ENCODE peak calls at places on chromosomes 4 and X, in nine cellular contexts. N is ovary, P is A549, G is body of pancreas, D is breast epithelium, K is sigmoid colon, B is suprapubic skin, U is heart left ventricle, F is transverse colon. W is an unnamed sample.

GRCh38 chrX:20128678-20129077 is 12.0 kb upstream of the MAP7D2 start:
- DNase-seq in N (peak), P (no peak), G (no peak), D (no peak), K (no peak), B (no peak), U (no peak), F (no peak), W (no peak)

GRCh38 chr4:8262637-8263322 is 6.8 kb upstream of the HTRA3 start:
- DNase-seq in N (no peak), P (no peak), G (no peak), D (no peak), K (no peak), B (no peak), U (no peak), F (no peak), W (no peak)

GRCh38 chr4:68872442-68873217 is 56.8 kb downstream of the UGT2B10 start:
- DNase-seq in N (no peak), P (no peak), G (no peak), D (no peak), K (no peak), B (no peak), U (no peak), F (no peak), W (no peak)

GRCh38 chr4:185700048-185700447 is 111.9 kb downstream of the SORBS2 start:
- DNase-seq in N (no peak), P (no peak), G (no peak), D (no peak), K (no peak), B (no peak), U (no peak), F (no peak), W (no peak)

GRCh38 chr4:10670346-10670745 is 14.2 kb downstream of the CLNK start:
- DNase-seq in N (no peak), P (no peak), G (no peak), D (no peak), K (no peak), B (no peak), U (no peak), F (no peak), W (no peak)

GRCh38 chrX:40097101-40097491 is 662 bp downstream of the BCOR start:
- DNase-seq in N (no peak), P (peak), G (no peak), D (no peak), K (no peak), B (no peak), U (peak), F (no peak), W (no peak)

GRCh38 chr4:5078015-5078414 is 26.7 kb downstream of the STK32B start:
- DNase-seq in N (no peak), P (no peak), G (no peak), D (no peak), K (no peak), B (no peak), U (no peak), F (no peak), W (no peak)

GRCh38 chr4:48944252-48944651 is 37.7 kb upstream of the OCIAD2 start:
- DNase-seq in N (no peak), P (peak), G (no peak), D (no peak), K (no peak), B (no peak), U (no peak), F (peak), W (no peak)

GRCh38 chr4:3249681-3250437 is 900 bp downstream of the MSANTD1 start:
- DNase-seq in N (peak), P (no peak), G (no peak), D (no peak), K (no peak), B (no peak), U (no peak), F (no peak), W (no peak)

GRCh38 chrX:154032156-154032555 is 12.5 kb upstream of the IRAK1 start:
- DNase-seq in N (no peak), P (no peak), G (no peak), D (no peak), K (no peak), B (no peak), U (no peak), F (no peak), W (no peak)

GRCh38 chr4:186717556-186717955 is 6.1 kb downstream of the FAT1 start:
- DNase-seq in N (no peak), P (no peak), G (no peak), D (no peak), K (no peak), B (no peak), U (no peak), F (no peak), W (no peak)

GRCh38 chr4:162237676-162238075 is 73.9 kb upstream of the FSTL5 start:
- DNase-seq in N (no peak), P (no peak), G (no peak), D (no peak), K (no peak), B (no peak), U (no peak), F (no peak), W (no peak)

GRCh38 chr4:153790962-153791551 is 2.2 kb upstream of the SFRP2 start:
- DNase-seq in N (no peak), P (no peak), G (peak), D (no peak), K (peak), B (peak), U (no peak), F (no peak), W (no peak)

GRCh38 chrX:68079961-68080360 is 353.3 kb downstream of the OPHN1 start:
- DNase-seq in N (no peak), P (no peak), G (no peak), D (no peak), K (no peak), B (no peak), U (no peak), F (no peak), W (no peak)

GRCh38 chr4:138567696-138568095 is 325.5 kb upstream of the SLC7A11 start:
- DNase-seq in N (no peak), P (no peak), G (no peak), D (no peak), K (no peak), B (no peak), U (no peak), F (no peak), W (no peak)

GRCh38 chr4:54005475-54005874 is 58.9 kb downstream of the CHIC2 start:
- DNase-seq in N (no peak), P (no peak), G (no peak), D (no peak), K (no peak), B (no peak), U (no peak), F (no peak), W (no peak)

GRCh38 chr4:54067163-54067562 is 2.8 kb upstream of the CHIC2 start:
- DNase-seq in N (no peak), P (no peak), G (no peak), D (peak), K (peak), B (no peak), U (peak), F (peak), W (no peak)

GRCh38 chr4:55330241-55330640 is 15.8 kb upstream of the SRD5A3 start:
- DNase-seq in N (no peak), P (no peak), G (no peak), D (no peak), K (no peak), B (no peak), U (no peak), F (no peak), W (no peak)

GRCh38 chrX:110315541-110315940 is 2.3 kb downstream of the AMMECR1 start:
- DNase-seq in N (no peak), P (no peak), G (no peak), D (no peak), K (no peak), B (no peak), U (no peak), F (no peak), W (no peak)

GRCh38 chrX:110317079-110317819 is 636 bp downstream of the AMMECR1 start:
- DNase-seq in N (no peak), P (peak), G (peak), D (no peak), K (peak), B (peak), U (peak), F (peak), W (no peak)

GRCh38 chrX:110318664-110318968 is 731 bp upstream of the AMMECR1 start:
- DNase-seq in N (no peak), P (peak), G (no peak), D (no peak), K (no peak), B (no peak), U (no peak), F (no peak), W (no peak)

GRCh38 chrX:110316351-110317078 is 1.4 kb downstream of the AMMECR1 start:
- DNase-seq in N (no peak), P (no peak), G (no peak), D (no peak), K (no peak), B (no peak), U (no peak), F (no peak), W (no peak)

DNA sequence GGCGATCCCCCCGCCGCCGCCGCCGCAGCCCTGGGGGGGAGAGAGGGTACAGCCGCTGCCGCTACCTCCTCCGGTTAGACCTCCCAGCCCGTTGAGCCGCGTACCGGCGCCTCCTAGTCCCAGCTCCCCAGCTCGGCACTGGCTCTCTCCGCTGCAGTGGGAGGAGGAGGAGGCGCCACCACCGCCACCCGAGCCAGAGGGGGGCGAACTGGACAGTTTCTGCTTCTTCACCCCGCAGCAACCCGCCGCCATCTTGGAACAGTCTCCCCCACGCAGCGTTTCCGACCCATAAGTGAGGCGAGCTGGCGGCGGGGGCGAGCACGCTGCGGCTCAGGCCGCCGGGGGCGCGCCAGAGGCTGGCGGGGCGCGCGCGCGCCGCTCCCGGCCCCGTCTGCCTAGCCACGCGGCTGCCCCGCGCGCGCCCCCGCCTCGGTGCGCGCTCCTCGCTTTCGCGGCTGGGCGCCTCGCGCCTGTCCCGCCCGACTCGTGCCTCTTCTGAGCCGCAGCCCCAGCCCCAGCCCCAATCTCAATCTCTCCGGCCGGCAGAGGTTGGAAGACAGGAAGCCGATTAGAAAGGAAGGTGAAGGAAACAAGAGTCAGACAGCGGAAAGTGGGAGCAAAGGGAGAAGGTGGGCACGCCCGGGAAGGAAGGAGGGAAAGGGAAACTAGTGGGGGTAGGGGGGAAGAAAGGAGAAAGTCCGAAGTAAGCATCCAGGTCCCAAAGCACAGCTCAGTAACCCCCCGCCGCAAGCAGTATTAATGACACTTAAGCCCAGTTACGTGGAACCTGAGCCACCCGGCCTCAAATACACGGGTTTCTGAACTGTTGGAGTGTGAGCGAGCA is at the start of gene AMMECR1:
- DNase-seq in N (peak), P (peak), G (peak), D (peak), K (peak), B (peak), U (peak), F (peak), W (peak)
- TF ChIP-seq CTCF in N (no peak), P (no peak), G (peak), D (no peak), K (no peak), B (no peak), U (no peak), F (no peak), W (no peak)

DNA sequence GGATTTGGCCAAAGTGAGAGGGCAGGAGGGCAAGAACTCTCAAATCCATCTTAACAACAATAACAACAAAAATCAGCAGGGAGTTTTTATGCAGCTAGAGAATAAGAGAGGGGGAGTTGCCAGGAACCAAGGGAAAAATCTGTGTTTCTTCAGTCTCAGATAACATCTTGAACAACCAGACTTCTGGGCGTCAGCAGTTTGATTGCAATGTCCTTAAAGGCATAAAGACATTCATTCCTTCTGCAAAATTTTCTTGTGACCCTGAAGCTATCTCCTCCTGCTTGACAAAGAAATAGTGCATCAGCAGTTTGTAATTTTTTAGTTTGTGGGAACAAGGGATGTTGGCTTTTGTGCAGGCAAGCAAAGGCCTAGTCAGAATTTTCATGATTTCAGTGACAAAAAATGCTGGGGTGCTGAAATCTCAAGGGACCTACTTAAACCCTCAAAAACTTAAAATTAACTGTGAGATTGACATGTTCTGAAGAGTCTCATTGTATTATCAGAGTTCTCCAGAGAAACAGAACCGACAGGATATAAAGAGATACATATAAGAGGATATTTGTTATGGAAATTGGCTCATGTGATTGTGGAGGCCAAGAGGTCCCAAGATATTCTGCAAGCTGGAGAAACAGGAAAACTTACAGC is 125.8 kb upstream of the UNC5C start:
- DNase-seq in N (no peak), P (no peak), G (no peak), D (no peak), K (no peak), B (no peak), U (no peak), F (no peak), W (no peak)
- H3K27ac ChIP-seq in N (no peak), P (no peak), G (no peak), D (no peak), K (no peak), B (no peak), U (no peak), F (no peak), W (no peak)

DNA sequence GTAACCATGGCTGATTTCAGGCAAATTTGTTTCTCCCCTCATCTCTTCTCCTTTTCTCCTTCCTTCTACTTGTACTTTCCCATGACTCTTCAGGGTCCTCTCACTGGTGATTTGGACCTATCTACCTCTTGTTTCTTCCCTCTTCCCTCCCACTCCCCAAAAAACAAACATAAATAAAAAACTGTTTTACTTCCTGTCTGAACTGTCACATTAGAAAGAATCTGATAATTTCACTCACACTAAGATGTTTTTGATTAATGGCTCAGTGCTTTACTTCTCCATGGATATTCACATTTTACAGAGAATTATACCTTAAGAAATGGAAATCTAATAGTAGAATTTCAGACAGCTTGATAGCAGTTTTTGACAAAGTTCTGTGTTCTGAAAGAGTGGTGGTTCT is 7.2 kb downstream of the STK26 start:
- DNase-seq in N (no peak), P (no peak), G (no peak), D (no peak), K (no peak), B (no peak), U (no peak), F (no peak), W (no peak)
- TF ChIP-seq POLR2A in N (no peak), P (no peak), G (no peak), D (no peak), K (no peak), B (no peak), U (no peak), F (no peak), W (no peak)

GRCh38 chr4:167290684-167291083 is 56.4 kb upstream of the SPOCK3 start:
- DNase-seq in N (no peak), P (no peak), G (no peak), D (no peak), K (no peak), B (no peak), U (no peak), F (no peak), W (no peak)
- TF ChIP-seq CTCF in N (no peak), P (peak), G (peak), D (peak), K (no peak), B (no peak), U (peak), F (no peak), W (peak)

GRCh38 chrX:72312311-72312940 is 6.7 kb upstream of the CITED1 start:
- DNase-seq in N (no peak), P (no peak), G (no peak), D (no peak), K (no peak), B (no peak), U (no peak), F (no peak), W (no peak)
- H3K27ac ChIP-seq in N (no peak), P (no peak), G (no peak), D (no peak), K (no peak), B (no peak), U (no peak), F (no peak), W (no peak)

GRCh38 chr4:172245493-172245892 is 432.3 kb downstream of the GALNTL6 start:
- DNase-seq in N (no peak), P (no peak), G (no peak), D (no peak), K (no peak), B (no peak), U (no peak), F (no peak), W (no peak)
- TF ChIP-seq POLR2A in N (no peak), P (no peak), G (no peak), D (no peak), K (no peak), B (no peak), U (no peak), F (no peak), W (no peak)

GRCh38 chrX:134907302-134907701 is 83.5 kb upstream of the SMIM10 start:
- DNase-seq in N (no peak), P (no peak), G (no peak), D (no peak), K (no peak), B (no peak), U (no peak), F (no peak), W (no peak)

GRCh38 chrX:134909258-134909657 is 81.5 kb upstream of the SMIM10 start:
- DNase-seq in N (no peak), P (no peak), G (no peak), D (no peak), K (no peak), B (no peak), U (no peak), F (no peak), W (no peak)

GRCh38 chrX:134911348-134911747 is 79.4 kb upstream of the SMIM10 start:
- DNase-seq in N (no peak), P (no peak), G (no peak), D (no peak), K (no peak), B (no peak), U (no peak), F (no peak), W (no peak)

GRCh38 chrX:134908235-134908834 is 82.5 kb upstream of the SMIM10 start:
- DNase-seq in N (no peak), P (no peak), G (no peak), D (no peak), K (no peak), B (no peak), U (no peak), F (no peak), W (no peak)
- TF ChIP-seq CTCF in N (no peak), P (peak), G (no peak), D (no peak), K (no peak), B (no peak), U (no peak), F (no peak), W (no peak)

W was measured in esophagus squamous epithelium.